ENCODE peak calls at places on chromosome 21, in seven cellular contexts. L is uterus, V is PC-9, D is H1, U is foreskin fibroblast, W is progenitor cell of endocrine pancreas, G is endothelial cell. E is an unnamed sample.
A peak's percentile ranks its signal among the peaks of the same experiment; 100 is the strongest.

GRCh38 chr21:45999581-46000181 is 18.1 kb downstream of the COL6A1 start:
- DNase-seq in L (no peak), V (no peak), D (no peak), U (peak; percentile 6), W (no peak), G (no peak), E (no peak)

GRCh38 chr21:38761531-38761930 is 44.2 kb upstream of the ETS2 start:
- DNase-seq in L (no peak), V (no peak), D (no peak), U (no peak), W (no peak), G (no peak), E (peak; percentile 36)

GRCh38 chr21:45613396-45613795 is 30.1 kb upstream of the PCBP3 start:
- DNase-seq in L (no peak), V (no peak), D (no peak), U (no peak), W (no peak), G (no peak), E (no peak)

GRCh38 chr21:45644041-45644906 is 749 bp downstream of the PCBP3 start:
- DNase-seq in L (no peak), V (no peak), D (no peak), U (peak; percentile 69), W (no peak), G (no peak), E (peak; percentile 54)

GRCh38 chr21:46210378-46211136 is 18.0 kb downstream of the LSS start:
- DNase-seq in L (no peak), V (no peak), D (no peak), U (no peak), W (no peak), G (no peak), E (peak; percentile 21)

GRCh38 chr21:45336535-45336810 is 48.8 kb upstream of the POFUT2 start:
- DNase-seq in L (no peak), V (no peak), D (no peak), U (no peak), W (no peak), G (no peak), E (no peak)

GRCh38 chr21:38848187-38848609 is 42.5 kb downstream of the ETS2 start:
- DNase-seq in L (peak; percentile 37), V (no peak), D (peak; percentile 35), U (peak; percentile 65), W (no peak), G (no peak), E (no peak)

GRCh38 chr21:33374080-33374873 is 28.9 kb upstream of the IFNGR2 start:
- DNase-seq in L (no peak), V (peak; percentile 32), D (no peak), U (peak; percentile 80), W (no peak), G (peak; percentile 57), E (peak; percentile 82)

GRCh38 chr21:45570071-45570470 is 27.8 kb upstream of the SLC19A1 start:
- DNase-seq in L (no peak), V (no peak), D (no peak), U (no peak), W (no peak), G (no peak), E (no peak)

GRCh38 chr21:27425574-27425973 is 458.7 kb upstream of the ADAMTS5 start:
- DNase-seq in L (peak; percentile 50), V (no peak), D (no peak), U (peak; percentile 92), W (no peak), G (no peak), E (no peak)

GRCh38 chr21:45465611-45466329 is 60.8 kb downstream of the COL18A1 start:
- DNase-seq in L (no peak), V (no peak), D (no peak), U (no peak), W (no peak), G (no peak), E (no peak)

GRCh38 chr21:44836666-44837471 is 19.0 kb upstream of the SUMO3 start:
- DNase-seq in L (no peak), V (peak; percentile 63), D (no peak), U (peak; percentile 69), W (no peak), G (no peak), E (peak; percentile 74)

GRCh38 chr21:30425826-30426225 is at the start of gene KRTAP13-3:
- DNase-seq in L (no peak), V (no peak), D (no peak), U (no peak), W (no peak), G (no peak), E (no peak)

GRCh38 chr21:28687571-28687970 is 305.1 kb downstream of the LTN1 start:
- DNase-seq in L (no peak), V (no peak), D (no peak), U (no peak), W (no peak), G (no peak), E (no peak)

GRCh38 chr21:45078877-45079281 is 4.5 kb downstream of the ADARB1 start:
- DNase-seq in L (no peak), V (no peak), D (no peak), U (peak; percentile 60), W (no peak), G (no peak), E (peak; percentile 93)

GRCh38 chr21:42063578-42064521 is 7.3 kb upstream of the UMODL1 start:
- DNase-seq in L (no peak), V (peak; percentile 63), D (no peak), U (no peak), W (no peak), G (no peak), E (peak; percentile 87)
- TF ChIP-seq CTCF in L (no peak), V (no peak), D (no peak), U (no peak), W (peak; percentile 25), G (no peak), E (no peak)

GRCh38 chr21:37082856-37083611 is 10.0 kb downstream of the TTC3 start:
- DNase-seq in L (no peak), V (no peak), D (no peak), U (no peak), W (no peak), G (no peak), E (peak; percentile 18)

GRCh38 chr21:37082375-37082774 is 9.3 kb downstream of the TTC3 start:
- DNase-seq in L (no peak), V (no peak), D (no peak), U (no peak), W (no peak), G (no peak), E (no peak)

GRCh38 chr21:37087188-37087587 is 14.1 kb downstream of the TTC3 start:
- DNase-seq in L (no peak), V (no peak), D (no peak), U (peak; percentile 82), W (no peak), G (no peak), E (peak; percentile 47)

GRCh38 chr21:37088196-37088595 is 15.1 kb downstream of the TTC3 start:
- DNase-seq in L (no peak), V (no peak), D (no peak), U (no peak), W (no peak), G (no peak), E (no peak)

GRCh38 chr21:37085726-37086125 is 12.7 kb downstream of the TTC3 start:
- DNase-seq in L (no peak), V (no peak), D (no peak), U (no peak), W (no peak), G (no peak), E (no peak)
- TF ChIP-seq CTCF in L (no peak), V (no peak), D (no peak), U (no peak), W (no peak), G (no peak), E (no peak)

GRCh38 chr21:34864370-34865209 is 184.5 kb downstream of the RUNX1 start:
- DNase-seq in L (no peak), V (no peak), D (no peak), U (no peak), W (no peak), G (no peak), E (no peak)
- TF ChIP-seq CTCF in L (no peak), V (no peak), D (no peak), U (no peak), W (no peak), G (no peak), E (no peak)

GRCh38 chr21:15893902-15894301 is 164.1 kb downstream of the USP25 start:
- DNase-seq in L (no peak), V (no peak), D (no peak), U (no peak), W (no peak), G (no peak), E (no peak)
- TF ChIP-seq CTCF in L (no peak), V (no peak), D (no peak), U (no peak), W (no peak), G (no peak), E (no peak)

GRCh38 chr21:25639167-25639921 is at the start of gene JAM2:
- DNase-seq in L (peak; percentile 66), V (no peak), D (peak; percentile 79), U (peak; percentile 69), W (peak; percentile 42), G (peak; percentile 41), E (no peak)
- TF ChIP-seq CTCF in L (peak; percentile 61), V (no peak), D (peak; percentile 44), U (no peak), W (peak; percentile 52), G (peak; percentile 7), E (no peak)